ENCODE peak calls at places on chromosomes 7 and 10, in ten cellular contexts. D, J, S, K, Q, T, W, O, F and I are unnamed samples.

GRCh38 chr7:12549106-12549505 is 21.4 kb upstream of the SCIN start:
- DNase-seq in D (no peak), J (no peak), S (no peak), K (no peak), Q (no peak), T (no peak), W (no peak), O (no peak), F (no peak), I (no peak)

GRCh38 chr7:36071605-36072004 is 81.4 kb upstream of the EEPD1 start:
- DNase-seq in D (no peak), J (no peak), S (no peak), K (no peak), Q (no peak), T (no peak), W (no peak), O (peak; percentile 20), F (no peak), I (no peak)

GRCh38 chr10:113487154-113487553 is 65.7 kb upstream of the HABP2 start:
- DNase-seq in D (no peak), J (no peak), S (no peak), K (no peak), Q (no peak), T (no peak), W (no peak), O (no peak), F (no peak), I (no peak)

GRCh38 chr10:70528726-70529362 is 50.3 kb downstream of the PALD1 start:
- DNase-seq in D (no peak), J (no peak), S (peak; percentile 16), K (no peak), Q (peak; percentile 34), T (no peak), W (no peak), O (peak; percentile 34), F (no peak), I (peak; percentile 12)

GRCh38 chr10:125296598-125296997 is 136.2 kb upstream of the CTBP2 start:
- DNase-seq in D (no peak), J (no peak), S (no peak), K (no peak), Q (no peak), T (no peak), W (no peak), O (no peak), F (no peak), I (no peak)

GRCh38 chr7:47094462-47094861 is 487.4 kb downstream of the TNS3 start:
- DNase-seq in D (no peak), J (no peak), S (no peak), K (no peak), Q (no peak), T (no peak), W (no peak), O (no peak), F (no peak), I (no peak)

GRCh38 chr10:1360581-1361164 is 304.5 kb downstream of the WDR37 start:
- DNase-seq in D (no peak), J (no peak), S (no peak), K (no peak), Q (no peak), T (no peak), W (no peak), O (no peak), F (no peak), I (no peak)

GRCh38 chr10:3067859-3068179 is 471 bp downstream of the PFKP start:
- DNase-seq in D (no peak), J (no peak), S (no peak), K (no peak), Q (no peak), T (peak; percentile 40), W (no peak), O (no peak), F (no peak), I (no peak)

GRCh38 chr10:63268798-63269503 is 135.8 kb downstream of the NRBF2 start:
- DNase-seq in D (peak; percentile 63), J (peak; percentile 68), S (peak; percentile 97), K (peak; percentile 75), Q (peak; percentile 94), T (peak; percentile 29), W (peak; percentile 74), O (peak; percentile 92), F (peak; percentile 88), I (peak; percentile 94)
- TF ChIP-seq POLR2A in D (peak; percentile 85), J (peak; percentile 98), S (peak; percentile 99), K (peak; percentile 85), Q (peak; percentile 90), T (peak; percentile 99), W (peak; percentile 88), O (peak; percentile 84), F (no peak), I (peak; percentile 100)

DNA sequence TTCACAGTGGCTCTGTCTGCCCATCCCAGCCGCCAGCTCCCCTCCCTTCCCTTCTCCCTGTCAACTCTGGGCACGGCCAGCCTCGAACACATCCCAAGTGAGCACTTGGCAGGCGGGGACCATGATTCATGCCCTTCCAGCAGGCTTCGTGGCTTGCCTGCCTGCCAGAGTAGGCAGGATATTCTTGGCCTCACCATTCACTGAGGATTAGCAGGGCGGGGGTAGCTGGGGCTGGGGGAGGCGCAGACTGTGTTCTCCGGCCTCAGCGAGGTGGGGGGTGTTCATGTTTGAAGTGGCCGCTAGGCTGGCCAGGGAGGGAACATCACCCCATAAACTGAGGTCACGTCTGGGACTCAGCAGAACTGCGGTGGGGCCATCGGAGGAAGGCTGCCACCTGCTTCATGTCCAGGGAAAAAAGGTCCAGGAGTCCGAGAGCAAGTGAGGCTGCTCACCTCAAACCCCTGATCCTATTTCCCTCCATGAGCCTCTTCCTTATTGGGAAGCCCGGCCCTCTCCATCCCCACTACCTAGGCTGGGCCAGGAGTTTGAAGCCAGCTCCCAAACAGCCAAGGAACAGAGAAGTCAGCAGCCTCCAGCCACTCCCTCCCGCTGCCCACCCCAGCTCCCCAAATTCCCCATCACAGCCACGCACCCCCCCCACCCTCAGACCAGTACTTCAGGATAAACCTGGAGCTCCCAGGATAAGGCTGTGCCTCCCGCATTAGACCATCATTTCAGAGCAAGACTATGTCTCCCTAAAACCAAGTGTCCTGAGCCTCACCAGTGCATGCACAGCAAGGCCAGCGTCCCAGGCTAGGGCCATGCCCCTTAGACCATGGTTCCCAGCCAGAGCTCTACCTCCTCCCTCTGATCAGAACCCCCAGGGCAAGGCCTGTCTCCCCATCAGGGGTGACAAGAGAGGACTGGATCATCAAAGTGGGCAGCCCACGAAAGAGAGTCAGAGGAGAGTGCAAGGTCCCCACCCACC is 42.8 kb upstream of the RABGEF1 start:
- DNase-seq in D (no peak), J (no peak), S (no peak), K (peak; percentile 52), Q (no peak), T (no peak), W (peak; percentile 32), O (peak; percentile 33), F (peak; percentile 71), I (no peak)
- TF ChIP-seq POLR2A in D (no peak), J (no peak), S (no peak), K (no peak), Q (no peak), T (no peak), W (no peak), O (no peak), F (no peak), I (no peak)

GRCh38 chr10:60448246-60448645 is 58.6 kb upstream of the ANK3 start:
- DNase-seq in D (no peak), J (no peak), S (no peak), K (no peak), Q (no peak), T (no peak), W (no peak), O (no peak), F (no peak), I (no peak)

GRCh38 chr10:60446070-60446833 is 56.6 kb upstream of the ANK3 start:
- DNase-seq in D (no peak), J (no peak), S (no peak), K (no peak), Q (no peak), T (no peak), W (no peak), O (no peak), F (no peak), I (no peak)

GRCh38 chr10:60444494-60445064 is 54.9 kb upstream of the ANK3 start:
- DNase-seq in D (no peak), J (no peak), S (no peak), K (no peak), Q (peak; percentile 18), T (no peak), W (no peak), O (peak; percentile 4), F (no peak), I (peak; percentile 11)

GRCh38 chr10:60450291-60450690 is 60.6 kb upstream of the ANK3 start:
- DNase-seq in D (no peak), J (no peak), S (no peak), K (no peak), Q (no peak), T (no peak), W (no peak), O (no peak), F (no peak), I (no peak)

DNA sequence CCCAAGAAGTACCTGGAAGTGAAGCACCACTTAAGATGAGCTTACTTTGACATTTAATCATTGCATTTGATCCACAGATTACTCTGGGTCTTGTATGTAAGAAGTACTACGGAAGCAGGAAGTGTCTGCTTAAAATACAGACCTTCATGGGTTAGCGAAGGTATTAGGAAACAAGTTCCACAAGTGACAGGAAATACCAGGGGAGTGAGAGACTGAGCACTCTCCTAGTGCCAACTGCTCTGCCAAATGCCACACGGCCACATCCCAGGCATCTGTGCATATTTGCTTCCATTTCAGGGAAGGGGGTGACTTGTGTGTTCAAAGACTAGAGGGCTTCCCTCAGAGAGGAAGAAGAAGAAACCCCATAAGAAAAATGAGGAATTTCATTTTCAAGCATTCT is 57.2 kb upstream of the ANK3 start:
- DNase-seq in D (no peak), J (no peak), S (peak; percentile 51), K (no peak), Q (no peak), T (no peak), W (no peak), O (no peak), F (peak; percentile 27), I (no peak)
- TF ChIP-seq POLR2A in D (no peak), J (no peak), S (no peak), K (no peak), Q (no peak), T (no peak), W (no peak), O (no peak), F (no peak), I (no peak)

GRCh38 chr7:38280707-38281106 is 7.3 kb upstream of the TARP start:
- DNase-seq in D (no peak), J (no peak), S (no peak), K (no peak), Q (no peak), T (no peak), W (no peak), O (no peak), F (no peak), I (no peak)

GRCh38 chr7:38283809-38284208 is 10.4 kb upstream of the TARP start:
- DNase-seq in D (no peak), J (no peak), S (no peak), K (no peak), Q (no peak), T (no peak), W (no peak), O (no peak), F (no peak), I (no peak)

GRCh38 chr7:38281211-38281610 is 7.8 kb upstream of the TARP start:
- DNase-seq in D (no peak), J (no peak), S (no peak), K (no peak), Q (no peak), T (no peak), W (no peak), O (no peak), F (no peak), I (no peak)

GRCh38 chr7:38283107-38283506 is 9.7 kb upstream of the TARP start:
- DNase-seq in D (no peak), J (no peak), S (no peak), K (no peak), Q (no peak), T (no peak), W (no peak), O (no peak), F (no peak), I (no peak)

GRCh38 chr7:38284553-38284952 is 11.1 kb upstream of the TARP start:
- DNase-seq in D (no peak), J (no peak), S (no peak), K (no peak), Q (no peak), T (no peak), W (no peak), O (no peak), F (no peak), I (no peak)
- TF ChIP-seq POLR2A in D (no peak), J (no peak), S (no peak), K (no peak), Q (no peak), T (no peak), W (no peak), O (no peak), F (no peak), I (no peak)